ENCODE peak calls at places on chromosomes 1 and 21, in six cellular contexts. N is stomach, M is spleen, Y is HCT116, Q is upper lobe of left lung, U is sigmoid colon. J is an unnamed sample. For H3K4me1, the result is how much of the 10 kb centered on the place peaks cover.

GRCh38 chr1:182003953-182004586 is 57.4 kb downstream of the ZNF648 start:
- DNase-seq in Y (no peak), U (no peak), M (no peak), Q (no peak), N (no peak), J (no peak)

GRCh38 chr1:183227963-183228649 is 42.0 kb downstream of the LAMC2 start:
- DNase-seq in N (peak), Y (peak), U (no peak), Q (no peak), M (no peak), J (no peak)

GRCh38 chr1:177898377-177898648 is 71.5 kb downstream of the SEC16B start:
- DNase-seq in Y (no peak), U (no peak), M (no peak), N (no peak), Q (no peak), J (no peak)

GRCh38 chr1:168235937-168236336 is 10.1 kb downstream of the SFT2D2 start:
- DNase-seq in U (no peak), M (no peak), Y (no peak), N (no peak), Q (no peak), J (no peak)

GRCh38 chr1:1020000-1020404 is at the start of gene AGRN:
- DNase-seq in N (no peak), U (no peak), Y (no peak), Q (peak), M (peak), J (no peak)

GRCh38 chr1:39957299-39958020 is 2.5 kb downstream of the MFSD2A start:
- DNase-seq in U (no peak), N (no peak), Q (no peak), M (no peak), Y (no peak), J (no peak)

GRCh38 chr1:173666646-173667045 is 3.0 kb downstream of the ANKRD45 start:
- DNase-seq in Q (no peak), M (no peak), Y (no peak), N (no peak), U (no peak), J (no peak)

GRCh38 chr21:31180256-31181088 is 142.2 kb upstream of the KRTAP19-8 start:
- DNase-seq in Q (no peak), M (no peak), U (no peak), N (no peak), Y (peak), J (no peak)

GRCh38 chr1:77779529-77780281 is at the start of gene MIGA1:
- DNase-seq in N (peak), Y (peak), U (peak), Q (peak), M (peak), J (peak)

GRCh38 chr21:31845151-31845550 is 27.7 kb upstream of the HUNK start:
- DNase-seq in U (no peak), M (no peak), Y (no peak), Q (no peak), N (no peak), J (no peak)

GRCh38 chr1:45306319-45306718 is 20.4 kb upstream of the HPDL start:
- DNase-seq in U (no peak), M (no peak), Y (no peak), Q (no peak), N (no peak), J (no peak)

GRCh38 chr21:31731802-31732537 is at the start of gene SCAF4:
- DNase-seq in Y (peak), U (peak), M (peak), N (peak), Q (peak), J (peak)

GRCh38 chr1:173997796-173998195 is 24.4 kb downstream of the RC3H1 start:
- DNase-seq in U (no peak), N (no peak), M (no peak), Q (no peak), Y (no peak), J (no peak)

GRCh38 chr21:14675774-14676530 is 129.8 kb upstream of the SAMSN1 start:
- DNase-seq in Q (no peak), U (no peak), M (no peak), N (no peak), Y (no peak), J (no peak)

GRCh38 chr1:98205291-98206017 is 284.6 kb upstream of the DPYD start:
- DNase-seq in Y (no peak), N (no peak), Q (no peak), U (no peak), M (no peak), J (no peak)

DNA sequence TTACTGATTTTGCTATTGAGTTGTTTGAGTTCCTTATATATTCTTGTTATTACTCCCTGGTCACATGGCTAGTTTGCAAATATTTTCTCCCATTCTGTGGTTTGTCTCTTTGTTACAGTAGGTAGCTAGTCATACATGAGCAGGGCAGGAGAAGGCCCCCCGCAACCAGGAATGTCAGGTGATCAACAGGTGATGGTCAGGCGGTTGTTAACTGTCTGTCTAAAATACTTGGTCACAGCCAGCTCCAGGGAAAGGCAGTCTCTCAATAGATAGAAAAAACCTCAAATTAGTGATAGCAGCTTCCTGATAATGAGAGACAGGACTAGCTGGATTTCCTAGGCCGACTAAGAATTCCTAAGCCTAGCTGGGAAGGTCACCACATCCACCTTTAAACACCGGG is 217.9 kb downstream of the RHOU start:
- DNase-seq in Q (no peak), N (no peak), U (no peak), Y (no peak), M (no peak), J (no peak)
- H3K4me1 ChIP-seq in Q (under half), N (under half), U (under half), Y (under half), M (under half), J (under half)

GRCh38 chr1:37793773-37794371 is at the start of gene MANEAL:
- DNase-seq in U (no peak), M (peak), Q (peak), N (peak), Y (peak), J (no peak)
- TF ChIP-seq POLR2AphosphoS5 in U (no peak), M (peak), Q (no peak), N (no peak), Y (peak), J (no peak)

DNA sequence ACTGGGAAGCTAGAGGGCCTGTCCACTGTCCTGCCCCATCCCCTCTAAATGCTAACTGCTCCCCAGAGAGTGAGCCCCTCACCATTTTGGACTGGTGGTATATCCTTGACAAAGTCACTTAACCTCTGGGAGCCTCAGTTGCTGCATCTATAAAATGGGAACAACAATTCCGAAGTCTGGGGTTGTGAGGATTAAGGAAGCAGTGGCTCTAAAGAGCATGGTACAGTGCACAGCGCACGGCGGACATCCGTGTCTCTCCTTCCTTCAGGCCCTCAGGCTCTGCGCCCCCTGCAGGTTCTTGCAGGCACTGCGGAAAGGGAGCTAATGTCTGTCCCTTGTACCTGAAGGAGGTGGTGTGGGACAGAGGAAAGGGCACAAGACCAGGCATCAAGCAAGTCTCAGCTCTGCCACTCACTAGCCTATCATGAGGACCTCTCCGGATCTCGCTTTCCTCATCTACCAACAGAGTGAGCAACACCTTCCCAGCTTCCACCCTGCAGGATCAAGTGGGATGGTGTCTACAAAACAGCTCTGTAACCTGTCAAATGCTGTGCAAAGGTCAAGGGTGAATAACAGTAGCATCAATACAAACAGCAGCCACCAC is 20.1 kb downstream of the ECE1 start:
- DNase-seq in M (peak), Y (peak), U (peak), N (peak), Q (no peak), J (peak)
- H3K4me1 ChIP-seq in M (under half), Y (under half), U (under half), N (under half), Q (under half), J (under half)

DNA sequence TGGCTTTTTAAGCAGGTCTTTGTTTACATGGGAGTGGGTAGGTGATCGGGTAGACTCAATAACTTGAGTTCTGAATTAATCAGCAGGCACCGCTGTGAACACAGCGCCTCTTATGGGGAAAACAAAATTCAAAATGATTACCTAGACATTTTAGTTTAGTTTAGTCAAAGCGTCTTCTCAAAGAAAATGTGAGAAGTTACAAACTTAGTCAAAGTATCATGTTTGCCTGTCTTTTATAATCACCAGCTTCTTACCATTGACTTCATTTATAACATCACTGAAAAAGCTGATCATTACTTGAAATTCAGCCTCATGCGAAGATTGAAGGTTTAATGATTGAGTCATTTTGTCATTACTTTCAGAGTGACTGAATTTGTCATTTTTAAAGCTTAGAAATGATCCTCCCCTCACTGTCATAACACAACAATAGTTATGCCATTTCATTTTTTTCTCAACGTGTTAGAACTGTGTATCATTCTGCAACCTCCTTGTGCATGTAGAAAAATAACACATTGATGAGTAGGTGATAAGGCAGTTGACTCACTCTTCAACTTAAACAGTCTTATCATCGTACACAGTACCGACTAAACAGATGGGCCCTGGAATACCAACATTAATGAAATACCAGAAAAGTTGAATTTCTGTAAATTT is 188.5 kb downstream of the NFIA start:
- DNase-seq in M (no peak), Y (no peak), Q (no peak), U (no peak), N (no peak), J (no peak)
- TF ChIP-seq POLR2AphosphoS5 in M (no peak), Y (no peak), Q (no peak), U (no peak), N (no peak), J (no peak)

GRCh38 chr1:5947978-5948680 is 44.1 kb downstream of the NPHP4 start:
- DNase-seq in Q (no peak), M (no peak), N (peak), Y (no peak), U (no peak), J (no peak)
- H3K4me1 ChIP-seq in Q (under half), M (under half), N (under half), Y (under half), U (under half), J (under half)

DNA sequence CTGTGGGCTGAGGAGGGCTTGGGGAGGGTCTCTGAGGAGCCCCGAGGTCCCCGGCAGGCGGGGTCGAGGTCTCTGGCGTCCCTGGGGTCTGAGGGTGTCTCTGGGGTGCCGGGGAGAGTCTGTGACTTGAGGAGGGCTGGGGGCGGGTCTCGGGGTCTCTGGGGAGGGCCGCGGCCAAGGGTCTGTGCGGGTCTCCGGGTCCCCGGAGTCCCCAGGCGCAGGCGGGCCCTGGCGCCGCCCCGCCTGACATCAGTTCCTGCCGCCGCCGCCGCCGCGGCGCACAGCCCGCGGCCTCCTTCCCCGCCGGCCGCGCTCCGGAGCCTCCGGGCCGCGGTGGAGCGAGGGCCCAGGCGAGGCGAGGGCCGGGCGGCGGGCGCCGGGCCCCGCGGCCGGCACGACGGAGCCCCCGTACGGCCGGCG is at the start of gene PLEKHM2:
- DNase-seq in U (no peak), Q (peak), M (peak), Y (no peak), N (peak), J (no peak)
- TF ChIP-seq POLR2AphosphoS5 in U (no peak), Q (no peak), M (peak), Y (peak), N (no peak), J (no peak)

J was measured in suprapubic skin.